ENCODE peak calls at places on chromosomes 4 and X, in eight cellular contexts. S is transverse colon, V is PC-9, F is adrenal gland, X is upper lobe of right lung, N is mesenchymal stem cell, J is OCI-LY7, H is fibroblast of lung. Y is an unnamed sample. For H3K4me1, the result is how much of the 10 kb centered on the place peaks cover.

GRCh38 chr4:183435803-183436202 is 8.6 kb upstream of the CDKN2AIP start:
- DNase-seq in S (no peak), V (no peak), F (no peak), X (no peak), N (no peak), J (no peak), H (no peak), Y (no peak)

GRCh38 chr4:104420766-104421165 is 73.9 kb downstream of the CXXC4 start:
- DNase-seq in S (no peak), V (no peak), F (no peak), X (no peak), N (peak), J (no peak), H (peak), Y (no peak)

GRCh38 chr4:79164961-79165610 is 160.8 kb downstream of the NAA11 start:
- DNase-seq in S (no peak), V (no peak), F (no peak), X (no peak), N (no peak), J (no peak), H (no peak), Y (no peak)

GRCh38 chr4:128847074-128847724 is 37.7 kb downstream of the JADE1 start:
- DNase-seq in S (no peak), V (no peak), F (peak), X (no peak), N (no peak), J (no peak), H (no peak), Y (no peak)

GRCh38 chr4:142817442-142817841 is 28.7 kb downstream of the INPP4B start:
- DNase-seq in S (no peak), V (peak), F (no peak), X (no peak), N (peak), J (no peak), H (peak), Y (no peak)

GRCh38 chrX:6021316-6022091 is 207.2 kb downstream of the NLGN4X start:
- DNase-seq in S (peak), V (no peak), F (peak), X (no peak), N (peak), J (peak), H (peak), Y (peak)

GRCh38 chrX:150857453-150857852 is 41.0 kb downstream of the CD99L2 start:
- DNase-seq in S (no peak), V (no peak), F (no peak), X (no peak), N (no peak), J (no peak), H (no peak), Y (no peak)

GRCh38 chrX:41178201-41178600 is 93.0 kb downstream of the USP9X start:
- DNase-seq in S (no peak), V (no peak), F (no peak), X (no peak), N (no peak), J (no peak), H (no peak), Y (no peak)

GRCh38 chrX:39258331-39258730 is 457.1 kb downstream of the MID1IP1 start:
- DNase-seq in S (no peak), V (no peak), F (peak), X (no peak), N (no peak), J (no peak), H (peak), Y (no peak)

GRCh38 chr4:116923389-116923788 is 162.0 kb downstream of the TRAM1L1 start:
- DNase-seq in S (no peak), V (no peak), F (no peak), X (no peak), N (no peak), J (no peak), H (no peak), Y (no peak)

GRCh38 chrX:129145898-129146297 is 377.4 kb downstream of the SMARCA1 start:
- DNase-seq in S (no peak), V (no peak), F (no peak), X (no peak), N (no peak), J (no peak), H (no peak), Y (no peak)

GRCh38 chr4:176013466-176014247 is 52.0 kb upstream of the WDR17 start:
- DNase-seq in S (no peak), V (no peak), F (no peak), X (no peak), N (no peak), J (peak), H (no peak), Y (no peak)

GRCh38 chr4:152937535-152938236 is 1.6 kb downstream of the FHDC1 start:
- DNase-seq in S (peak), V (no peak), F (no peak), X (peak), N (peak), J (no peak), H (peak), Y (peak)

GRCh38 chr4:70945046-70945445 is 42.9 kb downstream of the MOB1B start:
- DNase-seq in S (no peak), V (no peak), F (no peak), X (no peak), N (peak), J (peak), H (no peak), Y (no peak)
- H3K4me1 ChIP-seq in S (under half), V (under half), F (under half), X (under half), N (under half), J (under half), H (under half), Y (under half)

GRCh38 chr4:85825937-85826678 is 351.2 kb downstream of the ARHGAP24 start:
- DNase-seq in S (peak), V (no peak), F (no peak), X (no peak), N (peak), J (no peak), H (peak), Y (peak)
- H3K4me1 ChIP-seq in S (under half), V (under half), F (under half), X (under half), N (under half), J (under half), H (under half), Y (under half)

DNA sequence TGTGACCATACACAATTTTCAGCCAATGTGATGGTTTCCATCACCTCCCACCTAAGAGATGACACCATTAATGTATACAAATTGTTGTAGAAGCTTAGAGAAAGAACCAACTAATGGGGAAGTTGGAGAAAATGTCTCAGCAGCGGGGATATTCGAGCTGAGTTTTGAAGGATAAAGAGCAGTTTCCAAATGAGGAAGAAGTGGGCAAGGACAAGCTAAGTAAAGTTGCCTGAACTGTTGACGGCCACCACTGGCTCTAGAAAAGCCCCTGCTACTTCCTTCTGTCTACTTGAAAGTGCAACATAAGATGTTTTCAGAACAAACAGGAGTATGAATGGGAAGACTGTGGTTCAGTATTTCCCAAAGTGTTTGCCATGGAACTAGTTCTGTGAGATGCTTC is 92.0 kb downstream of the CHRNA9 start:
- DNase-seq in S (no peak), V (no peak), F (no peak), X (no peak), N (no peak), J (no peak), H (no peak), Y (no peak)
- H3K4me1 ChIP-seq in S (under half), V (under half), F (under half), X (under half), N (under half), J (under half), H (under half), Y (under half)

GRCh38 chr4:88277711-88278025 is 6.7 kb downstream of the PPM1K start:
- DNase-seq in S (no peak), V (no peak), F (no peak), X (no peak), N (no peak), J (no peak), H (no peak), Y (no peak)
- H3K4me1 ChIP-seq in S (under half), V (under half), F (under half), X (under half), N (under half), J (half or more), H (under half), Y (half or more)

GRCh38 chr4:8913858-8914460 is 42.3 kb upstream of the HMX1 start:
- DNase-seq in S (no peak), V (no peak), F (no peak), X (no peak), N (no peak), J (no peak), H (no peak), Y (no peak)
- H3K4me1 ChIP-seq in S (under half), V (under half), F (under half), X (under half), N (under half), J (under half), H (under half), Y (under half)

GRCh38 chr4:154911097-154911496 is 130.0 kb downstream of the RBM46 start:
- DNase-seq in S (no peak), V (no peak), F (no peak), X (no peak), N (no peak), J (no peak), H (no peak), Y (no peak)

GRCh38 chr4:154908168-154908567 is 127.1 kb downstream of the RBM46 start:
- DNase-seq in S (no peak), V (no peak), F (no peak), X (no peak), N (no peak), J (no peak), H (peak), Y (no peak)

GRCh38 chr4:154916068-154916467 is 135.0 kb downstream of the RBM46 start:
- DNase-seq in S (no peak), V (no peak), F (no peak), X (no peak), N (no peak), J (no peak), H (no peak), Y (no peak)

DNA sequence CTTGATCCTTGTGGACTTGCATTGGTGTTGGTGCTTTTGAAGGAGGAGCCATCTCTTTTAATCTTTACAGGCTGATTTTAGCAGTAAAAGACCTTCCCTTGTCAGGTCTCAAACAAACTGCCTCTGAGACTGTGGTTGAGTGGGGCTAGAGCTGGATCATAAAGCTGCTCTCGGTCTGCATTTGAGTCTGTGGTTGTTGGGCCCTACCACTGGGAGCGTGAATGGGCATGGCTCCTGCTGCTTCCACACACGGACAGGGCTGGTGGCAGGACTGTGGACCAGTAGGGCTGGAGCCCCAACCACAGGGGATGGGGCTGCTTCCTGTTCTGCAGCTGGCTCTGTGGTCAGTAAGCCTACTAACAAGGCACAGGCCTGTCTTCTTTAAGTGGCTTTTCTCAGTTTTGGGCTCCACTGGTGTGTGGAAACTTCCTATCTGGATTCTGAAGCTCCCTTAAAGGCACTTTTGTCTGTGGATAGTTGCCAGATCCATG is 130.6 kb downstream of the RBM46 start:
- DNase-seq in S (no peak), V (no peak), F (no peak), X (no peak), N (no peak), J (no peak), H (no peak), Y (no peak)
- H3K4me1 ChIP-seq in S (under half), V (under half), F (under half), X (under half), N (under half), J (under half), H (under half), Y (under half)

GRCh38 chr4:185018834-185019450 is 652 bp downstream of the HELT start:
- DNase-seq in S (no peak), V (no peak), F (no peak), X (peak), N (peak), J (no peak), H (no peak), Y (no peak)
- H3K4me1 ChIP-seq in S (under half), V (under half), F (under half), X (under half), N (under half), J (under half), H (under half), Y (under half)

GRCh38 chr4:108140328-108140727 is 28.4 kb downstream of the LEF1 start:
- DNase-seq in S (no peak), V (no peak), F (no peak), X (no peak), N (no peak), J (no peak), H (no peak), Y (no peak)
- H3K4me1 ChIP-seq in S (under half), V (under half), F (under half), X (under half), N (under half), J (half or more), H (under half), Y (under half)

DNA sequence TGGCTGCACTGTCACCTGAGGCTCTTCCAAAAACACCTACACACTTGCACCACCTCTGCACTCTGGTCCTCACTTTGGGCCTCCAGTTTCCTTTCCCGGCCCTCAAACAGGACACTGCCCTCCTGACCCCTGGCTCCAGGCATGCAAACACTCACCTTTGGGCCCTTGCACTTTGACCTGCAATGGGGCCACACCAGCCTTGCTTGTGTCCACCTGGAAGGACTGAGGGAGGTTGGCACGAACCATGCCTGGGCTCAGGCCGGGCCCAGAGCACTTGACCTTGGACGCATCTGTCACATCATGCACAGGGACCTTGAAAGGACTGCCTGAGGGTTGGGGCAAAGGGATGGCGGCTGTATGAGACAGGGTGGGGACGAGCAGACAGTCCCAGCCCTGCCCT is 15.6 kb downstream of the FLNA start:
- DNase-seq in S (no peak), V (no peak), F (no peak), X (no peak), N (no peak), J (no peak), H (no peak), Y (no peak)
- H3K4me1 ChIP-seq in S (under half), V (under half), F (under half), X (under half), N (under half), J (under half), H (under half), Y (under half)

Y was measured in body of pancreas.